ENCODE peak calls at places on chromosomes 3 and 15, in four cellular contexts. One of them, this sample, is unnamed.

GRCh38 chr3:50320853-50321145 is 1.7 kb downstream of the HYAL2 start:
- DNase-seq in ovary: no peak
- DNase-seq in A549: no peak
- DNase-seq in stomach: no peak
- DNase-seq in this sample: no peak

GRCh38 chr15:33201376-33202189 is 7.1 kb upstream of the FMN1 start:
- DNase-seq in ovary: no peak
- DNase-seq in A549: peak
- DNase-seq in stomach: peak
- DNase-seq in this sample: peak

GRCh38 chr3:49148159-49148558 is 15.3 kb upstream of the LAMB2 start:
- DNase-seq in ovary: no peak
- DNase-seq in A549: no peak
- DNase-seq in stomach: no peak
- DNase-seq in this sample: no peak

GRCh38 chr3:29721789-29722188 is 440.9 kb downstream of the RBMS3 start:
- DNase-seq in ovary: no peak
- DNase-seq in A549: no peak
- DNase-seq in stomach: no peak
- DNase-seq in this sample: no peak

GRCh38 chr15:51798281-51798680 is 31.2 kb upstream of the TMOD3 start:
- DNase-seq in ovary: no peak
- DNase-seq in A549: no peak
- DNase-seq in stomach: no peak
- DNase-seq in this sample: no peak

GRCh38 chr3:16897254-16897926 is 12.6 kb downstream of the PLCL2 start:
- DNase-seq in ovary: no peak
- DNase-seq in A549: peak
- DNase-seq in stomach: no peak
- DNase-seq in this sample: no peak

GRCh38 chr15:39833515-39833981 is 50.9 kb upstream of the FSIP1 start:
- DNase-seq in ovary: no peak
- DNase-seq in A549: no peak
- DNase-seq in stomach: no peak
- DNase-seq in this sample: no peak

GRCh38 chr3:23761440-23761896 is 44.3 kb upstream of the UBE2E1 start:
- DNase-seq in ovary: no peak
- DNase-seq in A549: peak
- DNase-seq in stomach: no peak
- DNase-seq in this sample: peak

GRCh38 chr3:18649666-18650363 is 224.7 kb upstream of the SATB1 start:
- DNase-seq in ovary: no peak
- DNase-seq in A549: no peak
- DNase-seq in stomach: no peak
- DNase-seq in this sample: no peak

GRCh38 chr3:11391930-11392688 is 119.9 kb downstream of the ATG7 start:
- DNase-seq in ovary: no peak
- DNase-seq in A549: no peak
- DNase-seq in stomach: no peak
- DNase-seq in this sample: peak

GRCh38 chr3:46668116-46668515 is 25.4 kb downstream of the ALS2CL start:
- DNase-seq in ovary: peak
- DNase-seq in A549: no peak
- DNase-seq in stomach: peak
- DNase-seq in this sample: no peak

GRCh38 chr3:10942806-10943205 is 49.7 kb upstream of the SLC6A1 start:
- DNase-seq in ovary: no peak
- DNase-seq in A549: no peak
- DNase-seq in stomach: no peak
- DNase-seq in this sample: no peak

GRCh38 chr15:58332676-58333400 is 99.0 kb upstream of the LIPC start:
- DNase-seq in ovary: no peak
- DNase-seq in A549: peak
- DNase-seq in stomach: no peak
- DNase-seq in this sample: no peak

GRCh38 chr15:47473857-47474256 is 243.4 kb upstream of the SEMA6D start:
- DNase-seq in ovary: peak
- DNase-seq in A549: no peak
- DNase-seq in stomach: no peak
- DNase-seq in this sample: peak

GRCh38 chr15:56821721-56822425 is 88.6 kb upstream of the ZNF280D start:
- DNase-seq in ovary: peak
- DNase-seq in A549: peak
- DNase-seq in stomach: peak
- DNase-seq in this sample: peak

GRCh38 chr15:58771621-58772235 is 626 bp downstream of the MINDY2 start:
- DNase-seq in ovary: peak
- DNase-seq in A549: peak
- DNase-seq in stomach: peak
- DNase-seq in this sample: no peak

GRCh38 chr3:113754486-113755159 is 7.8 kb downstream of the ATP6V1A start:
- DNase-seq in ovary: no peak
- DNase-seq in A549: no peak
- DNase-seq in stomach: no peak
- DNase-seq in this sample: no peak

GRCh38 chr15:35872577-35872976 is 326.6 kb upstream of the DPH6 start:
- DNase-seq in ovary: no peak
- DNase-seq in A549: no peak
- DNase-seq in stomach: no peak
- DNase-seq in this sample: no peak

GRCh38 chr3:138328341-138328740 is 1.3 kb downstream of the NME9 start:
- DNase-seq in ovary: no peak
- DNase-seq in A549: peak
- DNase-seq in stomach: no peak
- DNase-seq in this sample: no peak

GRCh38 chr3:13042127-13042931 is 30.9 kb downstream of the IQSEC1 start:
- DNase-seq in ovary: peak
- DNase-seq in A549: no peak
- DNase-seq in stomach: no peak
- DNase-seq in this sample: no peak

GRCh38 chr15:35117508-35118280 is 32.6 kb upstream of the NANOGP8 start:
- DNase-seq in ovary: no peak
- DNase-seq in A549: no peak
- DNase-seq in stomach: no peak
- DNase-seq in this sample: no peak

GRCh38 chr15:45116482-45117326 is 2.6 kb downstream of the DUOXA2 start:
- DNase-seq in ovary: no peak
- DNase-seq in A549: no peak
- DNase-seq in stomach: no peak
- DNase-seq in this sample: no peak

GRCh38 chr15:35481992-35482391 is 64.0 kb downstream of the DPH6 start:
- DNase-seq in ovary: no peak
- DNase-seq in A549: peak
- DNase-seq in stomach: no peak
- DNase-seq in this sample: peak

GRCh38 chr15:88894819-88895767 is at the start of gene HAPLN3:
- DNase-seq in ovary: no peak
- DNase-seq in A549: peak
- DNase-seq in stomach: peak
- DNase-seq in this sample: peak

GRCh38 chr3:80232760-80233159 is 465.0 kb upstream of the ROBO1 start:
- DNase-seq in ovary: no peak
- DNase-seq in A549: peak
- DNase-seq in stomach: no peak
- DNase-seq in this sample: peak

GRCh38 chr3:40801276-40801675 is 276.5 kb downstream of the ZNF621 start:
- DNase-seq in ovary: no peak
- DNase-seq in A549: no peak
- DNase-seq in stomach: no peak
- DNase-seq in this sample: no peak

GRCh38 chr3:120338517-120338916 is 10.6 kb downstream of the LRRC58 start:
- DNase-seq in ovary: no peak
- DNase-seq in A549: no peak
- DNase-seq in stomach: no peak
- DNase-seq in this sample: no peak

GRCh38 chr3:42116466-42116865 is 25.3 kb downstream of the TRAK1 start:
- DNase-seq in ovary: no peak
- DNase-seq in A549: no peak
- DNase-seq in stomach: no peak
- DNase-seq in this sample: no peak

GRCh38 chr3:56048946-56049345 is 419.3 kb downstream of the ERC2 start:
- DNase-seq in ovary: no peak
- DNase-seq in A549: no peak
- DNase-seq in stomach: no peak
- DNase-seq in this sample: no peak

GRCh38 chr3:185822221-185822956 is 2.5 kb downstream of the IGF2BP2 start:
- DNase-seq in ovary: no peak
- DNase-seq in A549: no peak
- DNase-seq in stomach: no peak
- DNase-seq in this sample: peak

GRCh38 chr3:138479355-138479964 is 45.0 kb downstream of the ESYT3 start:
- DNase-seq in ovary: no peak
- DNase-seq in A549: peak
- DNase-seq in stomach: no peak
- DNase-seq in this sample: peak

GRCh38 chr3:44421280-44421679 is 56.2 kb downstream of the ZNF445 start:
- DNase-seq in ovary: no peak
- DNase-seq in A549: no peak
- DNase-seq in stomach: no peak
- DNase-seq in this sample: no peak

GRCh38 chr3:126461450-126462070 is 14.1 kb downstream of the ZXDC start:
- DNase-seq in ovary: no peak
- DNase-seq in A549: no peak
- DNase-seq in stomach: no peak
- DNase-seq in this sample: no peak

GRCh38 chr3:15151166-15151565 is 52.2 kb upstream of the RBSN start:
- DNase-seq in ovary: no peak
- DNase-seq in A549: peak
- DNase-seq in stomach: no peak
- DNase-seq in this sample: no peak

GRCh38 chr3:36365829-36366228 is 14.5 kb upstream of the STAC start:
- DNase-seq in ovary: no peak
- DNase-seq in A549: no peak
- DNase-seq in stomach: no peak
- DNase-seq in this sample: no peak

GRCh38 chr15:98948941-98949340 is 58.7 kb downstream of the PGPEP1L start:
- DNase-seq in ovary: no peak
- DNase-seq in A549: no peak
- DNase-seq in stomach: no peak
- DNase-seq in this sample: no peak

GRCh38 chr3:150296123-150296750 is 111.9 kb upstream of the TSC22D2 start:
- DNase-seq in ovary: no peak
- DNase-seq in A549: no peak
- DNase-seq in stomach: no peak
- DNase-seq in this sample: no peak
- TF ChIP-seq POLR2A in ovary: no peak
- TF ChIP-seq POLR2A in A549: no peak
- TF ChIP-seq POLR2A in stomach: no peak
- TF ChIP-seq POLR2A in this sample: no peak

DNA sequence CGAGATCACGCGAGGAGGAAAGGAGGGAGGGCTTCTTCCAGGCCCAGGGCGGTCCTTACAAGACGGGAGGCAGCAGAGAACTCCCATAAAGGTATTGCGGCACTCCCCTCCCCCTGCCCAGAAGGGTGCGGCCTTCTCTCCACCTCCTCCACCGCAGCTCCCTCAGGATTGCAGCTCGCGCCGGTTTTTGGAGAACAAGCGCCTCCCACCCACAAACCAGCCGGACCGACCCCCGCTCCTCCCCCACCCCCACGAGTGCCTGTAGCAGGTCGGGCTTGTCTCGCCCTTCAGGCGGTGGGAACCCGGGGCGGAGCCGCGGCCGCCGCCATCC is 1.1 kb upstream of the SETD5 start:
- DNase-seq in ovary: no peak
- DNase-seq in A549: peak
- DNase-seq in stomach: peak
- DNase-seq in this sample: peak
- TF ChIP-seq POLR2A in ovary: peak
- TF ChIP-seq POLR2A in A549: peak
- TF ChIP-seq POLR2A in stomach: no peak
- TF ChIP-seq POLR2A in this sample: no peak

GRCh38 chr15:75455982-75456531 is 4.6 kb upstream of the SIN3A start:
- DNase-seq in ovary: no peak
- DNase-seq in A549: peak
- DNase-seq in stomach: peak
- DNase-seq in this sample: peak
- TF ChIP-seq POLR2A in ovary: no peak
- TF ChIP-seq POLR2A in A549: no peak
- TF ChIP-seq POLR2A in stomach: no peak
- TF ChIP-seq POLR2A in this sample: no peak

DNA sequence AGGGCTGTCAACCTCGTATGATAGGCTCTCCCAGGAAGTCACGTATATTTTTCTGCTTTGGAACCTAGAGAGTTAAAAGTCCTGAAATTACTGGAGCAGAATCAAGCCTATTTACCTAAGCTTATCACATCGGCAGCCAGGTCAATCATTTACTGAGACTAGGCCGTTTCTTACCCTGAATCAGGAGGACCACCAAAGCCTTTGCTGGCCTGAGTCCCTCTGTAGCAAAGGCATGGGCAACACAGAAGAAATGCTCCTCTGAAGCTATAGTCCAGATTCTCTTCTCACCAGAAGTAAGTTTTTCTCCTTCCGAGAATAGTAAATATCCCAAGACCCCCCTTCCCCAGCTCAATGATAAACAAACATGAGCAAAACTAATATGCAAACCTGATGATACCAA is 125.9 kb upstream of the PHLDB2 start:
- DNase-seq in ovary: no peak
- DNase-seq in A549: peak
- DNase-seq in stomach: no peak
- DNase-seq in this sample: no peak
- TF ChIP-seq POLR2A in ovary: no peak
- TF ChIP-seq POLR2A in A549: no peak
- TF ChIP-seq POLR2A in stomach: no peak
- TF ChIP-seq POLR2A in this sample: no peak

DNA sequence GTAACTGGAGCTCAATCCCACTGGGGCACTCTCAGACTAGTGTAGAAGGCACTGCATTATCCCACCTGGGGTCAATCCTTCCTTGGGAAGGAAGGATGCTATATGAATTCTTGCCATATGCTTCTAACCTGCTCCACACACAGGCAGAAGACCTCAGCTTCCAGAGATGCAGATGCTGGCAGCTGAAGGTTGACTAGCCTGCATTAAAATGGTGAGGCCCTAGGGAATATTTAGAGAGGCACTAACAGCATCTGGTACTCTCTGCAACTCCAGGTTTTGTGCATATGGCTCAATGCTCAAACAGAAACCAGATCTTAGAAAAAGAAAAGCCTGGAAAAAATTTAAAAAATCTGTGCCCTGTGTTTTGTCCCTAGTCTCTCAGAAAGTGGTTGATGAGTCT is 56.0 kb upstream of the MYRIP start:
- DNase-seq in ovary: no peak
- DNase-seq in A549: no peak
- DNase-seq in stomach: no peak
- DNase-seq in this sample: no peak
- TF ChIP-seq POLR2A in ovary: no peak
- TF ChIP-seq POLR2A in A549: no peak
- TF ChIP-seq POLR2A in stomach: no peak
- TF ChIP-seq POLR2A in this sample: no peak